ENCODE peak calls at places on chromosomes 1 and 21, in nine cellular contexts. One of them, this sample, is unnamed. For H3K4me1, the result is how much of the 10 kb centered on the place peaks cover.

GRCh38 chr1:23793018-23793781 is 2.3 kb downstream of the LYPLA2 start:
- DNase-seq in IMR-90: no peak
- DNase-seq in transverse colon: peak
- DNase-seq in body of pancreas: peak
- DNase-seq in HCT116: no peak
- DNase-seq in heart left ventricle: no peak
- DNase-seq in uterus: no peak
- DNase-seq in breast epithelium: no peak
- DNase-seq in stomach: peak
- DNase-seq in this sample: no peak

GRCh38 chr1:202085682-202086373 is 36.9 kb upstream of the GPR37L1 start:
- DNase-seq in IMR-90: peak
- DNase-seq in transverse colon: peak
- DNase-seq in body of pancreas: peak
- DNase-seq in HCT116: no peak
- DNase-seq in heart left ventricle: no peak
- DNase-seq in uterus: no peak
- DNase-seq in breast epithelium: peak
- DNase-seq in stomach: peak
- DNase-seq in this sample: no peak

GRCh38 chr1:234887026-234887910 is 241.4 kb downstream of the TOMM20 start:
- DNase-seq in IMR-90: peak
- DNase-seq in transverse colon: no peak
- DNase-seq in body of pancreas: no peak
- DNase-seq in HCT116: no peak
- DNase-seq in heart left ventricle: no peak
- DNase-seq in uterus: peak
- DNase-seq in breast epithelium: no peak
- DNase-seq in stomach: no peak
- DNase-seq in this sample: no peak

GRCh38 chr1:26799479-26800133 is 11.9 kb downstream of the PIGV start:
- DNase-seq in IMR-90: peak
- DNase-seq in transverse colon: peak
- DNase-seq in body of pancreas: peak
- DNase-seq in HCT116: peak
- DNase-seq in heart left ventricle: peak
- DNase-seq in uterus: peak
- DNase-seq in breast epithelium: peak
- DNase-seq in stomach: no peak
- DNase-seq in this sample: no peak

GRCh38 chr1:152533327-152533938 is 19.2 kb downstream of the CRCT1 start:
- DNase-seq in IMR-90: peak
- DNase-seq in transverse colon: peak
- DNase-seq in body of pancreas: peak
- DNase-seq in HCT116: peak
- DNase-seq in heart left ventricle: no peak
- DNase-seq in uterus: no peak
- DNase-seq in breast epithelium: no peak
- DNase-seq in stomach: no peak
- DNase-seq in this sample: no peak

GRCh38 chr1:90504509-90504908 is 212.6 kb downstream of the BARHL2 start:
- DNase-seq in IMR-90: no peak
- DNase-seq in transverse colon: no peak
- DNase-seq in body of pancreas: no peak
- DNase-seq in HCT116: no peak
- DNase-seq in heart left ventricle: no peak
- DNase-seq in uterus: no peak
- DNase-seq in breast epithelium: no peak
- DNase-seq in stomach: no peak
- DNase-seq in this sample: no peak

GRCh38 chr1:235583511-235584001 is 66.0 kb downstream of the GNG4 start:
- DNase-seq in IMR-90: no peak
- DNase-seq in transverse colon: no peak
- DNase-seq in body of pancreas: no peak
- DNase-seq in HCT116: no peak
- DNase-seq in heart left ventricle: no peak
- DNase-seq in uterus: no peak
- DNase-seq in breast epithelium: no peak
- DNase-seq in stomach: no peak
- DNase-seq in this sample: no peak

GRCh38 chr1:234208791-234209190 is 164.5 kb upstream of the COA6 start:
- DNase-seq in IMR-90: peak
- DNase-seq in transverse colon: no peak
- DNase-seq in body of pancreas: no peak
- DNase-seq in HCT116: no peak
- DNase-seq in heart left ventricle: no peak
- DNase-seq in uterus: no peak
- DNase-seq in breast epithelium: no peak
- DNase-seq in stomach: no peak
- DNase-seq in this sample: no peak

GRCh38 chr1:9621032-9621431 is 30.5 kb upstream of the PIK3CD start:
- DNase-seq in IMR-90: no peak
- DNase-seq in transverse colon: no peak
- DNase-seq in body of pancreas: no peak
- DNase-seq in HCT116: no peak
- DNase-seq in heart left ventricle: no peak
- DNase-seq in uterus: no peak
- DNase-seq in breast epithelium: no peak
- DNase-seq in stomach: no peak
- DNase-seq in this sample: no peak

GRCh38 chr1:29648026-29648425 is 411.7 kb downstream of the PTPRU start:
- DNase-seq in IMR-90: no peak
- DNase-seq in transverse colon: no peak
- DNase-seq in body of pancreas: no peak
- DNase-seq in HCT116: no peak
- DNase-seq in heart left ventricle: no peak
- DNase-seq in uterus: no peak
- DNase-seq in breast epithelium: no peak
- DNase-seq in stomach: no peak
- DNase-seq in this sample: no peak

GRCh38 chr1:186404454-186405051 is 28.9 kb downstream of the ODR4 start:
- DNase-seq in IMR-90: peak
- DNase-seq in transverse colon: no peak
- DNase-seq in body of pancreas: no peak
- DNase-seq in HCT116: no peak
- DNase-seq in heart left ventricle: no peak
- DNase-seq in uterus: no peak
- DNase-seq in breast epithelium: no peak
- DNase-seq in stomach: no peak
- DNase-seq in this sample: no peak

GRCh38 chr1:227043755-227044154 is 103.7 kb downstream of the COQ8A start:
- DNase-seq in IMR-90: peak
- DNase-seq in transverse colon: no peak
- DNase-seq in body of pancreas: no peak
- DNase-seq in HCT116: no peak
- DNase-seq in heart left ventricle: no peak
- DNase-seq in uterus: no peak
- DNase-seq in breast epithelium: no peak
- DNase-seq in stomach: no peak
- DNase-seq in this sample: no peak

DNA sequence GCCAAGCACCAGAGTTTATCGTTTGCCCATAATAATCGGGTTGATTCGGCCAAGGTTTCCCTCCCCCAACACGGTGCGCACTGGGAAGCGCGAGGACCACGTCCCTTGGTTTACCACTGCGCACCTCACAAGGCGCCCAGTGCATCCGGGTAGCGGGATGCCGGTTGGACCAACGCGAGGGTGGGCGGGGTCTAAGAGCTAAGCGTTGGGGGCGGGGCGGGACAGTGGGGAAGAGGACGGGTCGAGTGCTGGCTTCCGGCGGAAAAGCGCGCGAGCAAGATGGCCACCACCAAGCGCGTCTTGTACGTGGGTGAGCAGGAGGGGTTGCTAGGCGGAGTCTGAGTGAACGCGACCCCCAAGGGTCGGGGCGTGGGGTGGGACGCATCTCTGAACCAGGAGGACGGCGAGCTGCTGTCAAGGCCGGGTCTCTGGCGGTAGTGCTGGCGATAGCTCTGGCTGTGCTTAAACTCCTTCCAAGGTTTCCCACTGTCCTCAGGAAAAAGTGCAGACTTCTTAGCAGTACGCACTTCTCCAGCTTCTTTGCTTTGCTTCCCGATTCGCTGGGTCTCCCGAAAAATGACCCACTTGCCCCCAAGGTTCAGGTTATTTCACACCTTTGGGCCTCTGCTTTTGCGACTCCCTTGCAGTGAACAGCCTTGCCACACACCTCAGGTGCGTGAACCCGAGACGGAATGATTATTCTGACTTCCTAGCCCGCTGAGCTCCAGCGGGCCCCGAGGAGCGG is at the start of gene PPIE:
- DNase-seq in IMR-90: peak
- DNase-seq in transverse colon: peak
- DNase-seq in body of pancreas: peak
- DNase-seq in HCT116: peak
- DNase-seq in heart left ventricle: peak
- DNase-seq in uterus: peak
- DNase-seq in breast epithelium: peak
- DNase-seq in stomach: peak
- DNase-seq in this sample: peak
- TF ChIP-seq POLR2A in IMR-90: peak
- TF ChIP-seq POLR2A in transverse colon: peak
- TF ChIP-seq POLR2A in body of pancreas: peak
- TF ChIP-seq POLR2A in HCT116: peak
- TF ChIP-seq POLR2A in heart left ventricle: no peak
- TF ChIP-seq POLR2A in uterus: peak
- TF ChIP-seq POLR2A in breast epithelium: no peak
- TF ChIP-seq POLR2A in stomach: no peak
- TF ChIP-seq POLR2A in this sample: no peak

GRCh38 chr1:1061682-1062363 is 12.3 kb downstream of the RNF223 start:
- DNase-seq in IMR-90: no peak
- DNase-seq in transverse colon: no peak
- DNase-seq in body of pancreas: no peak
- DNase-seq in HCT116: no peak
- DNase-seq in heart left ventricle: no peak
- DNase-seq in uterus: no peak
- DNase-seq in breast epithelium: no peak
- DNase-seq in stomach: no peak
- DNase-seq in this sample: no peak

GRCh38 chr1:1063261-1063944 is 10.7 kb downstream of the RNF223 start:
- DNase-seq in IMR-90: no peak
- DNase-seq in transverse colon: no peak
- DNase-seq in body of pancreas: no peak
- DNase-seq in HCT116: no peak
- DNase-seq in heart left ventricle: no peak
- DNase-seq in uterus: no peak
- DNase-seq in breast epithelium: no peak
- DNase-seq in stomach: no peak
- DNase-seq in this sample: no peak

GRCh38 chr1:1060281-1061000 is 13.7 kb downstream of the RNF223 start:
- DNase-seq in IMR-90: no peak
- DNase-seq in transverse colon: no peak
- DNase-seq in body of pancreas: no peak
- DNase-seq in HCT116: no peak
- DNase-seq in heart left ventricle: no peak
- DNase-seq in uterus: no peak
- DNase-seq in breast epithelium: no peak
- DNase-seq in stomach: no peak
- DNase-seq in this sample: no peak

GRCh38 chr1:1063945-1064831 is 9.9 kb downstream of the RNF223 start:
- DNase-seq in IMR-90: peak
- DNase-seq in transverse colon: peak
- DNase-seq in body of pancreas: peak
- DNase-seq in HCT116: peak
- DNase-seq in heart left ventricle: peak
- DNase-seq in uterus: peak
- DNase-seq in breast epithelium: no peak
- DNase-seq in stomach: peak
- DNase-seq in this sample: no peak

GRCh38 chr1:1062364-1063163 is 11.5 kb downstream of the RNF223 start:
- DNase-seq in IMR-90: peak
- DNase-seq in transverse colon: no peak
- DNase-seq in body of pancreas: no peak
- DNase-seq in HCT116: no peak
- DNase-seq in heart left ventricle: no peak
- DNase-seq in uterus: no peak
- DNase-seq in breast epithelium: no peak
- DNase-seq in stomach: no peak
- DNase-seq in this sample: no peak
- H3K4me1 ChIP-seq in IMR-90: under half
- H3K4me1 ChIP-seq in transverse colon: under half
- H3K4me1 ChIP-seq in body of pancreas: under half
- H3K4me1 ChIP-seq in HCT116: under half
- H3K4me1 ChIP-seq in heart left ventricle: under half
- H3K4me1 ChIP-seq in uterus: under half
- H3K4me1 ChIP-seq in breast epithelium: under half
- H3K4me1 ChIP-seq in stomach: half or more
- H3K4me1 ChIP-seq in this sample: under half

GRCh38 chr1:165876121-165876520 is 48.7 kb downstream of the UCK2 start:
- DNase-seq in IMR-90: no peak
- DNase-seq in transverse colon: no peak
- DNase-seq in body of pancreas: no peak
- DNase-seq in HCT116: no peak
- DNase-seq in heart left ventricle: no peak
- DNase-seq in uterus: no peak
- DNase-seq in breast epithelium: no peak
- DNase-seq in stomach: no peak
- DNase-seq in this sample: no peak

GRCh38 chr1:165874643-165875042 is 47.2 kb downstream of the UCK2 start:
- DNase-seq in IMR-90: no peak
- DNase-seq in transverse colon: no peak
- DNase-seq in body of pancreas: no peak
- DNase-seq in HCT116: no peak
- DNase-seq in heart left ventricle: no peak
- DNase-seq in uterus: no peak
- DNase-seq in breast epithelium: no peak
- DNase-seq in stomach: no peak
- DNase-seq in this sample: no peak

GRCh38 chr1:165875171-165875570 is 47.8 kb downstream of the UCK2 start:
- DNase-seq in IMR-90: no peak
- DNase-seq in transverse colon: no peak
- DNase-seq in body of pancreas: peak
- DNase-seq in HCT116: no peak
- DNase-seq in heart left ventricle: no peak
- DNase-seq in uterus: no peak
- DNase-seq in breast epithelium: no peak
- DNase-seq in stomach: peak
- DNase-seq in this sample: no peak

GRCh38 chr1:165877411-165877810 is 50.0 kb downstream of the UCK2 start:
- DNase-seq in IMR-90: no peak
- DNase-seq in transverse colon: no peak
- DNase-seq in body of pancreas: no peak
- DNase-seq in HCT116: no peak
- DNase-seq in heart left ventricle: no peak
- DNase-seq in uterus: no peak
- DNase-seq in breast epithelium: no peak
- DNase-seq in stomach: no peak
- DNase-seq in this sample: no peak

GRCh38 chr1:165875604-165876003 is 48.2 kb downstream of the UCK2 start:
- DNase-seq in IMR-90: no peak
- DNase-seq in transverse colon: no peak
- DNase-seq in body of pancreas: no peak
- DNase-seq in HCT116: no peak
- DNase-seq in heart left ventricle: no peak
- DNase-seq in uterus: no peak
- DNase-seq in breast epithelium: no peak
- DNase-seq in stomach: no peak
- DNase-seq in this sample: no peak
- H3K27ac ChIP-seq in IMR-90: no peak
- H3K27ac ChIP-seq in transverse colon: peak
- H3K27ac ChIP-seq in body of pancreas: peak
- H3K27ac ChIP-seq in HCT116: no peak
- H3K27ac ChIP-seq in heart left ventricle: no peak
- H3K27ac ChIP-seq in uterus: no peak
- H3K27ac ChIP-seq in breast epithelium: peak
- H3K27ac ChIP-seq in stomach: peak
- H3K27ac ChIP-seq in this sample: no peak

GRCh38 chr21:34889537-34890257 is 159.4 kb downstream of the RUNX1 start:
- DNase-seq in IMR-90: peak
- DNase-seq in transverse colon: peak
- DNase-seq in body of pancreas: peak
- DNase-seq in HCT116: no peak
- DNase-seq in heart left ventricle: peak
- DNase-seq in uterus: peak
- DNase-seq in breast epithelium: peak
- DNase-seq in stomach: peak
- DNase-seq in this sample: no peak
- TF ChIP-seq POLR2A in IMR-90: no peak
- TF ChIP-seq POLR2A in transverse colon: no peak
- TF ChIP-seq POLR2A in body of pancreas: peak
- TF ChIP-seq POLR2A in HCT116: no peak
- TF ChIP-seq POLR2A in heart left ventricle: no peak
- TF ChIP-seq POLR2A in uterus: peak
- TF ChIP-seq POLR2A in breast epithelium: no peak
- TF ChIP-seq POLR2A in stomach: no peak
- TF ChIP-seq POLR2A in this sample: no peak

This sample was measured in esophagus squamous epithelium.